ENCODE peak calls at places on chromosome 1, in six cellular contexts. V, Y, R, P, T and C are unnamed samples. For H3K9me3, the result is how much of the 10 kb centered on the place peaks cover.

GRCh38 chr1:35005711-35006110 is 20.6 kb upstream of the TMEM35B start:
- DNase-seq in V (no peak), Y (no peak), R (no peak), P (no peak), T (no peak), C (no peak)

GRCh38 chr1:21935393-21935804 is 1.7 kb downstream of the HSPG2 start:
- DNase-seq in V (peak), Y (no peak), R (peak), P (no peak), T (peak), C (no peak)

GRCh38 chr1:177849130-177849529 is 120.7 kb downstream of the SEC16B start:
- DNase-seq in V (peak), Y (no peak), R (no peak), P (no peak), T (no peak), C (no peak)

GRCh38 chr1:183634429-183635065 is 1.0 kb downstream of the ARPC5 start:
- DNase-seq in V (no peak), Y (no peak), R (peak), P (no peak), T (no peak), C (no peak)

GRCh38 chr1:19759740-19760089 is 40.0 kb downstream of the TMCO4 start:
- DNase-seq in V (peak), Y (no peak), R (peak), P (no peak), T (no peak), C (no peak)

GRCh38 chr1:220786057-220786336 is 716 bp upstream of the MTARC1 start:
- DNase-seq in V (no peak), Y (no peak), R (no peak), P (no peak), T (no peak), C (no peak)

GRCh38 chr1:58401991-58402390 is 144.5 kb downstream of the OMA1 start:
- DNase-seq in V (no peak), Y (no peak), R (no peak), P (no peak), T (no peak), C (no peak)

GRCh38 chr1:145708063-145708462 is 895 bp upstream of the PDZK1 start:
- DNase-seq in V (peak), Y (no peak), R (peak), P (no peak), T (no peak), C (no peak)

GRCh38 chr1:209692745-209693504 is 11.7 kb upstream of the HSD11B1 start:
- DNase-seq in V (peak), Y (no peak), R (peak), P (peak), T (peak), C (peak)

GRCh38 chr1:982765-983436 is 1.0 kb upstream of the PERM1 start:
- DNase-seq in V (no peak), Y (no peak), R (peak), P (no peak), T (no peak), C (no peak)

GRCh38 chr1:54229281-54229891 is 29.4 kb downstream of the MRPL37 start:
- DNase-seq in V (peak), Y (no peak), R (peak), P (no peak), T (peak), C (no peak)

GRCh38 chr1:6683434-6683833 is 18.2 kb downstream of the DNAJC11 start:
- DNase-seq in V (no peak), Y (no peak), R (no peak), P (no peak), T (no peak), C (no peak)

GRCh38 chr1:244140420-244140819 is 89.3 kb downstream of the ZBTB18 start:
- DNase-seq in V (no peak), Y (no peak), R (no peak), P (no peak), T (no peak), C (no peak)

GRCh38 chr1:112522621-112523020 is 13.9 kb downstream of the WNT2B start:
- DNase-seq in V (peak), Y (no peak), R (no peak), P (no peak), T (peak), C (no peak)

GRCh38 chr1:235998812-235999211 is 66.1 kb downstream of the NID1 start:
- DNase-seq in V (no peak), Y (no peak), R (no peak), P (no peak), T (no peak), C (no peak)

GRCh38 chr1:180255538-180256352 is 25.7 kb downstream of the LHX4 start:
- DNase-seq in V (no peak), Y (no peak), R (no peak), P (no peak), T (no peak), C (no peak)

GRCh38 chr1:17235135-17235880 is 13.6 kb upstream of the PADI3 start:
- DNase-seq in V (no peak), Y (no peak), R (peak), P (no peak), T (no peak), C (no peak)

GRCh38 chr1:19563336-19564097 is 78.2 kb upstream of the CAPZB start:
- DNase-seq in V (peak), Y (no peak), R (no peak), P (no peak), T (no peak), C (no peak)

GRCh38 chr1:185864889-185865288 is 130.7 kb downstream of the HMCN1 start:
- DNase-seq in V (peak), Y (no peak), R (peak), P (no peak), T (peak), C (no peak)

GRCh38 chr1:176996455-176997090 is 167.9 kb downstream of the ASTN1 start:
- DNase-seq in V (no peak), Y (peak), R (no peak), P (peak), T (no peak), C (peak)

GRCh38 chr1:226104671-226105121 is 42.2 kb downstream of the H3-3A start:
- DNase-seq in V (peak), Y (no peak), R (no peak), P (no peak), T (no peak), C (no peak)

GRCh38 chr1:225651376-225651871 is 1.5 kb downstream of the ENAH start:
- DNase-seq in V (peak), Y (no peak), R (peak), P (no peak), T (peak), C (no peak)

GRCh38 chr1:158813159-158813558 is 18.0 kb upstream of the MNDA start:
- DNase-seq in V (no peak), Y (no peak), R (no peak), P (no peak), T (peak), C (no peak)

GRCh38 chr1:10245674-10246073 is 35.3 kb downstream of the KIF1B start:
- DNase-seq in V (no peak), Y (no peak), R (no peak), P (no peak), T (no peak), C (no peak)

GRCh38 chr1:226322986-226323385 is 14.0 kb upstream of the LIN9 start:
- DNase-seq in V (no peak), Y (no peak), R (peak), P (no peak), T (no peak), C (no peak)

GRCh38 chr1:246597340-246597739 is 31.1 kb downstream of the CNST start:
- DNase-seq in V (peak), Y (no peak), R (peak), P (no peak), T (peak), C (no peak)

DNA sequence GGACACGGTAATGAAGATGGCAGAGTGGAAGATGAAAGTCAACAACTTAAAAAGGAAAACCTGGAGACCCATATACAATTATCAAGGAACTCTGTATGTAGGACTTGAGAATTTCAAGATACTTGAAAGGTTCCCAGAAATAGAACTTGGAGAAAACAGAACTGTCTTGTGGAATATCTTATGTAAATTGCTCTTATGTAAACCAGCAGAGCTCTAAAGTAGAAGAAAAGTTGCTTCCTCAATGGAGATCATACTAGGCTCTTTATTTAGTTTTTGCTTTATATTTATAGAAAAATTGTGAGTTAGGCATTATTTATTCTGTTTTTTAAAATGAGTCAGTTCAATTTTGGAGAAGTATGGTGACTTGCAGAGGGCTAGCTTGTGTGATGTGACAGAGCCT is 40.5 kb downstream of the ATP6V1G3 start:
- DNase-seq in V (no peak), Y (no peak), R (no peak), P (no peak), T (no peak), C (no peak)
- H3K14ac ChIP-seq in V (no peak), Y (no peak), R (no peak), P (no peak), T (no peak), C (no peak)

DNA sequence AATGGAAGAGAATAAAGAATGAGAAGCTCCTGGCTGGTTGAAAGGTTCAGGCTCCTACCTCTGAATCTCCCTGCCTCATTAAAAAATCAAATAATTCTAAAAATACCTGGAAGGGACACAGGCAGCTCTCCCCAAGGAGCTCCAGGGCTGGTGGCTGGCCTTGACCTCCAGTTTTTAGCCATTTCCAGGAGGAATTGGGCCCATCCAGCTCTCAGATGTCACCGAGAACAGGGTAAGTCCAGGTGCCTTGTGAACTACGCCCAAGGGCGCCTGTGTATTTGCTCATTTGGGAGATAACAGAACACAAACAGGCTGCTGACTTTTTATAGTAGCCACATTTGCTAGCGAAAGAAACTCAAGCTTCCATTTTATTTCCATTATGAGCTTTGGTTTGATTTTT is 321.0 kb upstream of the C1orf174 start:
- DNase-seq in V (no peak), Y (no peak), R (no peak), P (no peak), T (no peak), C (no peak)
- H3K9me3 ChIP-seq in V (under half), Y (half or more), R (under half), P (under half), T (under half), C (under half)

GRCh38 chr1:67601539-67601938 is 83.5 kb upstream of the GADD45A start:
- DNase-seq in V (no peak), Y (no peak), R (no peak), P (peak), T (no peak), C (no peak)

GRCh38 chr1:67605209-67605780 is 79.7 kb upstream of the GADD45A start:
- DNase-seq in V (no peak), Y (no peak), R (no peak), P (no peak), T (no peak), C (no peak)

GRCh38 chr1:67599085-67599484 is 85.9 kb upstream of the GADD45A start:
- DNase-seq in V (no peak), Y (no peak), R (no peak), P (no peak), T (no peak), C (no peak)

GRCh38 chr1:67604778-67605177 is 80.2 kb upstream of the GADD45A start:
- DNase-seq in V (no peak), Y (no peak), R (no peak), P (no peak), T (no peak), C (peak)

DNA sequence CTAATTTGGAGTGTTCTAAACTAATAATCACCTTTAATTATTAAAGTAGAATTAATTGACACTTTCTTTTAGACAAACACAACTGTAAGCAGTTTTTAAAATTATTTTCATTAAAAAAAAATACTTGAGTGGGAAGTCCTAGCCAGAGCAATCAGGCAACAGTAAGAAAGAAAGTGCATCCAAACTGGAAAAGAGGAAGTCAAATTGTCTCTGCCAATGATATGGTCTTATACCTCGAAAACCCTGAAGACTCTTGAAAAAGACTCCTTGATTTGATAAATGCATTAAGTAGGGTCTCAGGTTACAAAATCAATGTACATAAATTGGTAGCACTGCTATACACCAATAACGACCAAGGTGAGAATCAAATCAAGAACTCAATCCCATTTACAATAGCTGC is 83.0 kb upstream of the GADD45A start:
- DNase-seq in V (no peak), Y (no peak), R (no peak), P (no peak), T (no peak), C (no peak)
- H3K14ac ChIP-seq in V (no peak), Y (no peak), R (no peak), P (no peak), T (no peak), C (no peak)

DNA sequence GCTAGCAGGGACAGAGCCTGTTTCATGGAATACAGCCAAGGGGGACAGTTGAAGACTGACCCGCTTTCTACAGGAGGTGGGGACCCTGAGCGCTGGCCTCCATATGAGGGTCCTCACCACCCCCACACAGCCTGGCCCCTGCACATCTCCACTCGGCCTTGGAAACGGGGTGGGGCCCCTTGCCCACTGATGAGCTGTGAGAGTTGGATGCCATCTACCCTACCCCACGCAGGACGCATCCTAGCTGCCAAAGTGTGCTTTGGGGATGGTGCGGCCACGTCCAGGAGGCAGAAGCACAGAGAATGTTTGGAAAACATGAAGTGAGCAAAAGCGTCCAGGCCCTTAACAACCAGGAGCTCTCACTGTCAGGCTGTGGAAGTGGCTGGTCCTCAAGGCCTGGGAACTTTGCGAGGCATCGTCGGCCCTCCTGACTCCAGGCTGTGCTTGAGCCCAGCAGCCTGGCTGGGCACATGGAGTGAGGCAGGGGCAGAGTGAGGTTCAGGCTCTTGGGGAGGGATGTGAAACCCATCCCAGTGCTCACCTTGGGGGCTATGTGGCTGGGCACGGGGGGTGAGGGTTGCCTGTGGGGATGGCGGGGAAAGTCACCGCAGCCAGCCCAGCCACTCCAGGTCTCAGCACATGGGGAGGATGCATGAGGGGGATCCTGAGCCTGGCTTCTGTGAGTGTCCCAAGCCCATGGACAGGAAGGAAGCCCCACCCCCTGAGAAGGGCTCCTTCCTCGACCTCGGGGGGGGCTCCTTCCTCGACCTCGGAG is 14.8 kb downstream of the ACTRT2 start:
- DNase-seq in V (no peak), Y (no peak), R (no peak), P (no peak), T (no peak), C (no peak)
- H3K9me3 ChIP-seq in V (under half), Y (half or more), R (under half), P (under half), T (under half), C (under half)

DNA sequence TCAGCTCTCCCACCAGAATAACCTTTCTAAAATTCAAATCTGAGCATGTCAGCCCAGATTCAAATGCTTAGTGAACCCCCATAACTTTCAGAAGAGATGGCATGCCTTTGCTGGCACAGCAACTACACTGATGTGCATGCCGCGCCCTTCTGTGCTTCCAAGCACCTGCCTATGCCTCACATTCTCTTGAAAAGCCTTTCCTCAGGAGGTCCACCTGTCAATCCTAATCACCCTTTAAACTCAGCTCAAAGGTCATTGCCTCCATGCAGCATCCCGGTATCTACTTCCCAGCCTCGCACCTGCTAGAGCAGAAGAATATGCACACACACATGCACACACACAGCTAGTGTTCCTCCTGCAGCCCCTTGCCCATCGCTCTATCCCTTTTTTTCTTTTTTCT is 5.2 kb upstream of the S100A2 start:
- DNase-seq in V (no peak), Y (no peak), R (no peak), P (no peak), T (no peak), C (no peak)
- H3K14ac ChIP-seq in V (no peak), Y (no peak), R (no peak), P (no peak), T (no peak), C (no peak)

GRCh38 chr1:194273660-194274059 is 1087.2 kb upstream of the B3GALT2 start:
- DNase-seq in V (no peak), Y (no peak), R (no peak), P (no peak), T (no peak), C (no peak)
- H3K9me3 ChIP-seq in V (under half), Y (under half), R (under half), P (under half), T (under half), C (under half)